ENCODE peak calls at places on chromosome 11, in six cellular contexts. H is neural progenitor cell, Z is retinal pigment epithelial cell, C is uterus, Y is IMR-90, M is progenitor cell of endocrine pancreas. F is an unnamed sample.
A peak's percentile ranks its signal among the peaks of the same experiment; 100 is the strongest.

GRCh38 chr11:73950869-73951710 is at the start of gene DNAJB13:
- DNase-seq in C (peak; percentile 25), Y (peak; percentile 60), Z (no peak), H (peak; percentile 85), M (peak; percentile 34), F (peak; percentile 81)

GRCh38 chr11:12137005-12137690 is 26.8 kb downstream of the MICAL2 start:
- DNase-seq in H (no peak), Z (no peak), M (no peak), Y (no peak), C (no peak), F (no peak)

GRCh38 chr11:96241351-96241841 is 101.6 kb downstream of the MAML2 start:
- DNase-seq in Y (no peak), H (no peak), M (no peak), Z (no peak), C (no peak), F (no peak)

GRCh38 chr11:37595845-37596244 is 997.8 kb upstream of the RAG2 start:
- DNase-seq in Z (no peak), Y (peak; percentile 8), M (no peak), C (no peak), H (no peak), F (no peak)

GRCh38 chr11:14364322-14364721 is 5.3 kb upstream of the RRAS2 start:
- DNase-seq in Z (no peak), Y (peak; percentile 38), M (no peak), C (no peak), H (no peak), F (no peak)

GRCh38 chr11:64564947-64565889 is 25.8 kb upstream of the SLC22A12 start:
- DNase-seq in H (peak; percentile 73), M (no peak), Z (no peak), C (no peak), Y (no peak), F (no peak)

GRCh38 chr11:2796508-2797180 is 88.9 kb downstream of the CDKN1C start:
- DNase-seq in C (peak; percentile 11), Z (no peak), H (no peak), Y (no peak), M (peak; percentile 9), F (no peak)

GRCh38 chr11:59208956-59209355 is 3.8 kb downstream of the MPEG1 start:
- DNase-seq in Y (peak; percentile 64), C (no peak), Z (no peak), H (no peak), M (no peak), F (no peak)

GRCh38 chr11:121291896-121292502 is 572 bp upstream of the SC5D start:
- DNase-seq in C (no peak), H (no peak), Y (peak; percentile 5), Z (peak; percentile 8), M (no peak), F (no peak)

GRCh38 chr11:15944460-15944859 is 411.9 kb downstream of the SOX6 start:
- DNase-seq in H (peak; percentile 11), Y (peak; percentile 12), M (no peak), Z (no peak), C (no peak), F (no peak)

GRCh38 chr11:65446446-65447277 is 24.1 kb downstream of the NEAT1 start:
- DNase-seq in Z (no peak), H (no peak), Y (peak; percentile 53), C (peak; percentile 41), M (no peak), F (no peak)

GRCh38 chr11:70727899-70728620 is 329.7 kb downstream of the CTTN start:
- DNase-seq in C (no peak), H (peak; percentile 40), Y (no peak), Z (no peak), M (no peak), F (no peak)

GRCh38 chr11:125166347-125166841 is 1.8 kb downstream of the PKNOX2 start:
- DNase-seq in Y (no peak), M (no peak), C (peak; percentile 42), H (peak; percentile 45), Z (no peak), F (no peak)

GRCh38 chr11:26930518-26931247 is 63.2 kb upstream of the FIBIN start:
- DNase-seq in C (no peak), H (no peak), Y (peak; percentile 54), Z (peak; percentile 33), M (no peak), F (no peak)

GRCh38 chr11:117128289-117128688 is 15.8 kb upstream of the PAFAH1B2 start:
- DNase-seq in H (no peak), C (no peak), Z (no peak), M (no peak), Y (no peak), F (no peak)

DNA sequence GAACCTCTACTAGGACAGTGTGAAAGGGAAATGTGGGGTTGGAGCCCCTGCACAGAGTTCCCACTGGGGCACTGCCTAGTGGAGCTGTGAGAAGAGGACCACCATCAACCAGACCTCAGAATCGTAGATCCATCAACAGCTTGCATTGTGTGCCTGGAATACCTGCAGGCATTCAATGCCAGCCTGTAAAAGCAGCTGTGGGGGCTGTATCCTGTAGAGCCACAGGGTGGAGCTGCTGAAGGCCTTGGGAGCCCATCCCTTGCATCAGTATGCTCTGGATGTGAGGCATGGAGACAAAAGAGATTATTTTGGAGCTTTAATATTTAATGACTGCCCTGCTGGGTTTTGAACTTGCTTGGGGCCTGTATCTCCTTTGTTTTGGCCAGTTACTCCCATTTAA is 46.3 kb downstream of the PGR start:
- DNase-seq in C (no peak), Z (no peak), Y (no peak), M (no peak), H (no peak), F (no peak)
- TF ChIP-seq CTCF in C (no peak), Z (peak; percentile 10), Y (no peak), M (no peak), H (no peak), F (no peak)

GRCh38 chr11:91067666-91068065 is 844.8 kb upstream of the CHORDC1 start:
- DNase-seq in H (no peak), C (no peak), M (no peak), Y (no peak), Z (no peak), F (no peak)
- TF ChIP-seq CTCF in H (no peak), C (no peak), M (no peak), Y (no peak), Z (no peak), F (no peak)

GRCh38 chr11:95140397-95141030 is 50.9 kb downstream of the ENDOD1 start:
- DNase-seq in H (no peak), M (no peak), Y (peak; percentile 76), C (no peak), Z (no peak), F (no peak)
- TF ChIP-seq CTCF in H (peak; percentile 28), M (no peak), Y (no peak), C (no peak), Z (no peak), F (no peak)

GRCh38 chr11:86938900-86939880 is 16.0 kb downstream of the FZD4 start:
- DNase-seq in M (no peak), Y (peak; percentile 68), Z (no peak), H (peak; percentile 58), C (no peak), F (peak; percentile 44)
- TF ChIP-seq CTCF in M (peak; percentile 71), Y (peak; percentile 74), Z (peak; percentile 70), H (peak; percentile 75), C (peak; percentile 77), F (peak; percentile 65)

GRCh38 chr11:30960387-30960992 is 374.3 kb upstream of the MPPED2 start:
- DNase-seq in Y (peak; percentile 47), C (no peak), H (peak; percentile 72), Z (no peak), M (no peak), F (no peak)
- TF ChIP-seq CTCF in Y (peak; percentile 45), C (no peak), H (peak; percentile 88), Z (peak; percentile 75), M (peak; percentile 84), F (no peak)

DNA sequence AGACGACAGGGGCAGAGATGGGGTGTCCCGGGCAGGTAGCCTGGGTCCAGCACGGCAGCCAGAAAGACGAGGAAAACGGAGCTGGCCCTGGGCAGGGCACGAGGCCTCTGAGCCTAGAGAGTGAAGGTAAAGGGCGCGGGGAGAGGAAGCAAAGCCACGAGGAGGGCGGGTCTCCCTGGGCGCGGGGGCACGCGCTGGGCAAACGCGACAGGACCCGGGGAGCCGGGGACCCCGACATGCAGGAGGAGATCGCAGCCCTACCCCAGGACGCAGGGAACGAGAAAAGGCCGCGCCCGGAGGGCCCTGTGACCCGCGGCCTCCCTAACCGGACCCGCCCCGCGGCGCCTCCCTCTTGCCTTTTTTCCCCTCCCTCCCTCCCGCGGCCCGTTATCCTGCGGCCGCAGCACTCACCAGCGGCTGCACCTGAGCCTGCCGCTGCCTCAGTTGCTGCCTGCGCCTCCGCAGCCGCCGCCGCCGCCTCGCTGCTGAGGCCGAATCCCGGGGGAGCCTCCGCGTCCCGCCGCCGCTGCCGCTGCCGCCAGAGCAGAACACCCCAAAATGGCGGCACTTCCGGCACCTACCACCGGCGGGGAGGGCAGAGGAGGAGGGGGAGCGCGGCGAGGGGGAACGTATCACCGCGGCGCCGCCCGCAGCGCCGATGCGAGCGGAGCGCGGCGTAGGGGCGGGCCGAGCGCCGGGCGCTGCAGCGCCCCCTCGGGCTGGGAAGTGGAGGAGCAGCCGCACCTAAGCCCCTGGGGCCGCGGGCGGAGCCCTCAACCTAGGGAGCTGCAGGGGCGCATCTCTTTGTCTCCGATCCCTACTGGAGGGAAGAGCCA is at the start of gene CELF1:
- DNase-seq in Y (peak; percentile 83), Z (peak; percentile 52), M (peak; percentile 88), C (peak; percentile 89), H (peak; percentile 98), F (peak; percentile 95)
- TF ChIP-seq CTCF in Y (peak; percentile 96), Z (peak; percentile 68), M (peak; percentile 97), C (peak; percentile 95), H (peak; percentile 83), F (peak; percentile 90)

GRCh38 chr11:8055111-8055835 is 25.7 kb upstream of the TUB start:
- DNase-seq in C (peak; percentile 16), Y (no peak), H (peak; percentile 62), Z (no peak), M (no peak), F (no peak)
- TF ChIP-seq CTCF in C (no peak), Y (peak; percentile 11), H (peak; percentile 59), Z (peak; percentile 31), M (peak; percentile 26), F (no peak)

GRCh38 chr11:94809251-94809650 is 41.1 kb downstream of the AMOTL1 start:
- DNase-seq in Z (no peak), C (no peak), Y (peak; percentile 63), M (no peak), H (no peak), F (no peak)
- TF ChIP-seq CTCF in Z (no peak), C (no peak), Y (no peak), M (no peak), H (no peak), F (no peak)

DNA sequence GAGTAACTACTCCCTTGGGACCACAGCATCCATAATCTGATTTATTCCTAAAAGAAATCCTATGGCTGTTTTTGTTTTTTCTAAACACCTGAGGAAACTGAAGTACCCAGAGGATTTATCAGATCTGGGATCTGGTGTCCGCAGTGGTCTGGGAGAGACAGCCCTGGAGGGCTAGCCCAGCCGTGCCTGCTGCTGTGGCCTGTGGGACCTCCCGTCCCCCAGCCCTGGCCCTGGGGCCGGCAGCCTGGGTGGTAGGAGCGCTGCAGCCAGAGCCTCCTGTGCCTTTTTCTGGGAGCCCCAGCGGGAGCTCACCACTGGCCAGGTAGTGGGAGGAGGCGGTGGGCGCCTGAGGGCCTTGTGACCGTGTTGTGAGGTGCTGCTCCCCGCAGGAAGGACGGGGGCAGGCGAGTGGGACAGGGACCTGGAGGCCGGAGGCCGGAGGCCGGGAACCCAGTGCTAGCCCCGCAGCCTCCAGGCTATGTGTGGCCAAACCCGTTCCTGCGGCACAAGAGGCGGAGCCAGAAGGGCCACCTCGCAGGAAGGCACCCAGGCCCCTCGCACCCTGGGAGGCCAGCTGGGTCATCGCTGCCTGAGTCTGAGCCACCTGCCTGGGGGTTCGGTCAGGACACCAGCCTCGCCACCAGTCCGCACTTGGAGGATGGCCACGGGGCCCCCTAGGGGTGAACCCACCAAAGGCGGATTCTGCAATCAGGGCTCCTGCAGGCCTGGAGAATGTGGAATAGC is 18.2 kb upstream of the C11orf96 start:
- DNase-seq in Y (no peak), H (no peak), C (peak; percentile 41), M (no peak), Z (no peak), F (no peak)
- TF ChIP-seq CTCF in Y (no peak), H (peak; percentile 29), C (no peak), M (no peak), Z (peak; percentile 23), F (no peak)

F was measured in GM13976.